ENCODE peak calls at places on chromosome 6, in eight cellular contexts. Y is AG20443; S is stimulated activated CD4-positive, alpha-beta T cell treated with anti-CD3 and anti-CD28 coated beads, Interleukin-4, amount 100 ng/mL, for 48 hours; A is K562; Z is RPMI8226; E is CD4-positive, CD25-positive, alpha-beta regulatory T cell; J is GM03348; P is WTC11. C is an unnamed sample.
A peak's percentile ranks its signal among the peaks of the same experiment; 100 is the strongest.

GRCh38 chr6:156949376-156949775 is 172.2 kb downstream of the ARID1B start:
- DNase-seq in Y (peak; percentile 67), S (no peak), A (no peak), Z (no peak), E (no peak), J (peak; percentile 78), P (no peak), C (no peak)

GRCh38 chr6:117473401-117473800 is 9.1 kb upstream of the DCBLD1 start:
- DNase-seq in Y (no peak), S (no peak), A (no peak), Z (no peak), E (no peak), J (no peak), P (no peak), C (no peak)

GRCh38 chr6:134240664-134241431 is 77.1 kb downstream of the SGK1 start:
- DNase-seq in Y (no peak), S (peak; percentile 45), A (no peak), Z (peak; percentile 5), E (peak; percentile 87), J (no peak), P (no peak), C (no peak)

GRCh38 chr6:41080623-41081022 is 7.8 kb downstream of the NFYA start:
- DNase-seq in Y (no peak), S (no peak), A (no peak), Z (no peak), E (peak; percentile 29), J (no peak), P (no peak), C (no peak)

GRCh38 chr6:79280756-79281155 is 46.3 kb upstream of the HMGN3 start:
- DNase-seq in Y (no peak), S (no peak), A (no peak), Z (no peak), E (no peak), J (no peak), P (no peak), C (no peak)

GRCh38 chr6:137982418-137983189 is 115.5 kb downstream of the TNFAIP3 start:
- DNase-seq in Y (no peak), S (no peak), A (peak; percentile 29), Z (no peak), E (no peak), J (no peak), P (no peak), C (no peak)

GRCh38 chr6:77454386-77454785 is 8.9 kb downstream of the HTR1B start:
- DNase-seq in Y (no peak), S (no peak), A (no peak), Z (no peak), E (no peak), J (no peak), P (no peak), C (no peak)

GRCh38 chr6:166463363-166464067 is 80.8 kb upstream of the MPC1 start:
- DNase-seq in Y (no peak), S (no peak), A (no peak), Z (no peak), E (no peak), J (no peak), P (no peak), C (peak; percentile 53)

GRCh38 chr6:99514089-99514488 is 1.1 kb downstream of the USP45 start:
- DNase-seq in Y (peak; percentile 10), S (no peak), A (no peak), Z (no peak), E (no peak), J (no peak), P (no peak), C (peak; percentile 73)

GRCh38 chr6:87926072-87926471 is 121.6 kb upstream of the SPACA1 start:
- DNase-seq in Y (no peak), S (no peak), A (no peak), Z (peak; percentile 49), E (no peak), J (no peak), P (no peak), C (no peak)

GRCh38 chr6:41693281-41693838 is 42.0 kb downstream of the TFEB start:
- DNase-seq in Y (no peak), S (no peak), A (no peak), Z (no peak), E (no peak), J (no peak), P (no peak), C (no peak)

GRCh38 chr6:55694148-55694547 is 115.2 kb upstream of the HMGCLL1 start:
- DNase-seq in Y (peak; percentile 20), S (no peak), A (no peak), Z (no peak), E (no peak), J (peak; percentile 3), P (peak; percentile 58), C (no peak)

GRCh38 chr6:151142676-151143075 is 97.1 kb upstream of the AKAP12 start:
- DNase-seq in Y (no peak), S (no peak), A (no peak), Z (peak; percentile 7), E (no peak), J (no peak), P (no peak), C (peak; percentile 44)

GRCh38 chr6:16316741-16317251 is 78.4 kb downstream of the GMPR start:
- DNase-seq in Y (peak; percentile 76), S (no peak), A (peak; percentile 89), Z (peak; percentile 67), E (peak; percentile 64), J (peak; percentile 73), P (peak; percentile 30), C (peak; percentile 85)

GRCh38 chr6:90297124-90297865 is 652 bp upstream of the BACH2 start:
- DNase-seq in Y (no peak), S (no peak), A (no peak), Z (no peak), E (peak; percentile 37), J (no peak), P (no peak), C (no peak)

GRCh38 chr6:8170245-8170644 is 67.9 kb upstream of the EEF1E1 start:
- DNase-seq in Y (no peak), S (no peak), A (no peak), Z (no peak), E (no peak), J (no peak), P (peak; percentile 27), C (no peak)

GRCh38 chr6:14573267-14573666 is 455.7 kb downstream of the CD83 start:
- DNase-seq in Y (no peak), S (no peak), A (no peak), Z (no peak), E (no peak), J (no peak), P (no peak), C (no peak)

GRCh38 chr6:75657327-75657726 is 55.6 kb downstream of the SENP6 start:
- DNase-seq in Y (no peak), S (no peak), A (no peak), Z (no peak), E (no peak), J (no peak), P (no peak), C (no peak)

GRCh38 chr6:129872591-129872990 is 11.5 kb upstream of the TMEM244 start:
- DNase-seq in Y (no peak), S (no peak), A (no peak), Z (no peak), E (no peak), J (no peak), P (no peak), C (no peak)

GRCh38 chr6:45006893-45007292 is 321.2 kb upstream of the RUNX2 start:
- DNase-seq in Y (no peak), S (no peak), A (no peak), Z (no peak), E (no peak), J (no peak), P (no peak), C (no peak)

GRCh38 chr6:10385512-10386132 is 29.3 kb downstream of the TFAP2A start:
- DNase-seq in Y (no peak), S (no peak), A (no peak), Z (no peak), E (no peak), J (no peak), P (peak; percentile 57), C (no peak)

GRCh38 chr6:158072083-158072721 is 90.5 kb downstream of the SYNJ2 start:
- DNase-seq in Y (peak; percentile 86), S (peak; percentile 62), A (peak; percentile 86), Z (peak; percentile 67), E (peak; percentile 60), J (peak; percentile 86), P (peak; percentile 75), C (peak; percentile 80)

GRCh38 chr6:89483111-89483720 is 50.3 kb downstream of the ANKRD6 start:
- DNase-seq in Y (peak; percentile 29), S (no peak), A (no peak), Z (no peak), E (no peak), J (peak; percentile 22), P (peak; percentile 82), C (no peak)

GRCh38 chr6:36840471-36841461 is 1.5 kb upstream of the CPNE5 start:
- DNase-seq in Y (peak; percentile 38), S (no peak), A (no peak), Z (no peak), E (no peak), J (peak; percentile 56), P (peak; percentile 54), C (no peak)

GRCh38 chr6:63444768-63445167 is 125.0 kb upstream of the LGSN start:
- DNase-seq in Y (no peak), S (no peak), A (no peak), Z (no peak), E (no peak), J (no peak), P (no peak), C (no peak)

GRCh38 chr6:142744836-142745235 is 200.1 kb downstream of the HIVEP2 start:
- DNase-seq in Y (peak; percentile 41), S (no peak), A (no peak), Z (no peak), E (no peak), J (peak; percentile 29), P (no peak), C (no peak)

GRCh38 chr6:2978923-2979322 is 7.6 kb upstream of the SERPINB6 start:
- DNase-seq in Y (no peak), S (no peak), A (no peak), Z (no peak), E (no peak), J (no peak), P (no peak), C (no peak)

GRCh38 chr6:43141644-43142043 is 29.4 kb upstream of the SRF start:
- DNase-seq in Y (no peak), S (no peak), A (no peak), Z (no peak), E (no peak), J (no peak), P (no peak), C (no peak)

GRCh38 chr6:79377047-79377446 is 142.6 kb upstream of the HMGN3 start:
- DNase-seq in Y (no peak), S (no peak), A (no peak), Z (no peak), E (no peak), J (no peak), P (no peak), C (no peak)

GRCh38 chr6:37524025-37524647 is 24.4 kb upstream of the CCDC167 start:
- DNase-seq in Y (no peak), S (no peak), A (no peak), Z (no peak), E (no peak), J (no peak), P (no peak), C (no peak)

GRCh38 chr6:43771210-43771857 is 1.3 kb downstream of the VEGFA start:
- DNase-seq in Y (peak; percentile 69), S (peak; percentile 52), A (peak; percentile 87), Z (peak; percentile 70), E (peak; percentile 43), J (peak; percentile 80), P (peak; percentile 56), C (peak; percentile 82)

GRCh38 chr6:167754691-167755090 is 72.0 kb upstream of the AFDN start:
- DNase-seq in Y (no peak), S (no peak), A (no peak), Z (no peak), E (no peak), J (no peak), P (no peak), C (no peak)

GRCh38 chr6:38818691-38819090 is 103.6 kb downstream of the DNAH8 start:
- DNase-seq in Y (no peak), S (no peak), A (no peak), Z (no peak), E (no peak), J (no peak), P (no peak), C (no peak)

GRCh38 chr6:88561034-88561973 is 395.2 kb upstream of the CNR1 start:
- DNase-seq in Y (no peak), S (no peak), A (no peak), Z (no peak), E (no peak), J (no peak), P (no peak), C (no peak)

C was measured in Karpas-422.